ENCODE peak calls at places on chromosomes 7 and 10, in ten cellular contexts. One of them, this sample, is unnamed.

GRCh38 chr7:151592868-151593486 is 73.3 kb upstream of the RHEB start:
- DNase-seq in HFF-Myc: peak
- DNase-seq in GM10248: no peak
- DNase-seq in endothelial cell: no peak
- DNase-seq in HFFc6: peak
- DNase-seq in A673: no peak
- DNase-seq in neural crest cell: no peak
- DNase-seq in AG04450: peak
- DNase-seq in upper lobe of right lung: no peak
- DNase-seq in GM13977: no peak
- DNase-seq in this sample: no peak

GRCh38 chr7:1359051-1359400 is 100.2 kb downstream of the MICALL2 start:
- DNase-seq in HFF-Myc: no peak
- DNase-seq in GM10248: no peak
- DNase-seq in endothelial cell: no peak
- DNase-seq in HFFc6: no peak
- DNase-seq in A673: no peak
- DNase-seq in neural crest cell: no peak
- DNase-seq in AG04450: no peak
- DNase-seq in upper lobe of right lung: no peak
- DNase-seq in GM13977: no peak
- DNase-seq in this sample: no peak

GRCh38 chr10:80511984-80512634 is 25.6 kb upstream of the SH2D4B start:
- DNase-seq in HFF-Myc: no peak
- DNase-seq in GM10248: no peak
- DNase-seq in endothelial cell: no peak
- DNase-seq in HFFc6: no peak
- DNase-seq in A673: no peak
- DNase-seq in neural crest cell: no peak
- DNase-seq in AG04450: no peak
- DNase-seq in upper lobe of right lung: no peak
- DNase-seq in GM13977: no peak
- DNase-seq in this sample: no peak

GRCh38 chr10:84397735-84398144 is 69.4 kb downstream of the CCSER2 start:
- DNase-seq in HFF-Myc: no peak
- DNase-seq in GM10248: no peak
- DNase-seq in endothelial cell: no peak
- DNase-seq in HFFc6: no peak
- DNase-seq in A673: no peak
- DNase-seq in neural crest cell: no peak
- DNase-seq in AG04450: no peak
- DNase-seq in upper lobe of right lung: no peak
- DNase-seq in GM13977: no peak
- DNase-seq in this sample: no peak

GRCh38 chr10:8301831-8302230 is 247.3 kb downstream of the GATA3 start:
- DNase-seq in HFF-Myc: no peak
- DNase-seq in GM10248: no peak
- DNase-seq in endothelial cell: no peak
- DNase-seq in HFFc6: no peak
- DNase-seq in A673: no peak
- DNase-seq in neural crest cell: no peak
- DNase-seq in AG04450: no peak
- DNase-seq in upper lobe of right lung: no peak
- DNase-seq in GM13977: no peak
- DNase-seq in this sample: no peak

GRCh38 chr10:69439350-69439739 is 11.9 kb upstream of the TSPAN15 start:
- DNase-seq in HFF-Myc: no peak
- DNase-seq in GM10248: no peak
- DNase-seq in endothelial cell: no peak
- DNase-seq in HFFc6: peak
- DNase-seq in A673: no peak
- DNase-seq in neural crest cell: no peak
- DNase-seq in AG04450: no peak
- DNase-seq in upper lobe of right lung: peak
- DNase-seq in GM13977: no peak
- DNase-seq in this sample: no peak

GRCh38 chr10:99531026-99531695 is 1.6 kb upstream of the NKX2-3 start:
- DNase-seq in HFF-Myc: no peak
- DNase-seq in GM10248: peak
- DNase-seq in endothelial cell: no peak
- DNase-seq in HFFc6: no peak
- DNase-seq in A673: no peak
- DNase-seq in neural crest cell: no peak
- DNase-seq in AG04450: no peak
- DNase-seq in upper lobe of right lung: no peak
- DNase-seq in GM13977: no peak
- DNase-seq in this sample: no peak

GRCh38 chr10:132208489-132209050 is 21.8 kb downstream of the DPYSL4 start:
- DNase-seq in HFF-Myc: no peak
- DNase-seq in GM10248: no peak
- DNase-seq in endothelial cell: no peak
- DNase-seq in HFFc6: no peak
- DNase-seq in A673: no peak
- DNase-seq in neural crest cell: no peak
- DNase-seq in AG04450: no peak
- DNase-seq in upper lobe of right lung: no peak
- DNase-seq in GM13977: no peak
- DNase-seq in this sample: no peak

GRCh38 chr7:56092789-56093531 is at the start of gene PHKG1:
- DNase-seq in HFF-Myc: peak
- DNase-seq in GM10248: no peak
- DNase-seq in endothelial cell: no peak
- DNase-seq in HFFc6: peak
- DNase-seq in A673: peak
- DNase-seq in neural crest cell: no peak
- DNase-seq in AG04450: peak
- DNase-seq in upper lobe of right lung: peak
- DNase-seq in GM13977: no peak
- DNase-seq in this sample: no peak

GRCh38 chr10:30980951-30981616 is 50.6 kb downstream of the ZNF438 start:
- DNase-seq in HFF-Myc: peak
- DNase-seq in GM10248: no peak
- DNase-seq in endothelial cell: no peak
- DNase-seq in HFFc6: peak
- DNase-seq in A673: peak
- DNase-seq in neural crest cell: no peak
- DNase-seq in AG04450: no peak
- DNase-seq in upper lobe of right lung: no peak
- DNase-seq in GM13977: no peak
- DNase-seq in this sample: no peak

GRCh38 chr10:63761243-63761642 is 240.0 kb downstream of the REEP3 start:
- DNase-seq in HFF-Myc: no peak
- DNase-seq in GM10248: no peak
- DNase-seq in endothelial cell: no peak
- DNase-seq in HFFc6: no peak
- DNase-seq in A673: no peak
- DNase-seq in neural crest cell: no peak
- DNase-seq in AG04450: no peak
- DNase-seq in upper lobe of right lung: no peak
- DNase-seq in GM13977: no peak
- DNase-seq in this sample: no peak

GRCh38 chr10:13046861-13047528 is 45.5 kb upstream of the CCDC3 start:
- DNase-seq in HFF-Myc: no peak
- DNase-seq in GM10248: no peak
- DNase-seq in endothelial cell: no peak
- DNase-seq in HFFc6: no peak
- DNase-seq in A673: no peak
- DNase-seq in neural crest cell: no peak
- DNase-seq in AG04450: no peak
- DNase-seq in upper lobe of right lung: no peak
- DNase-seq in GM13977: no peak
- DNase-seq in this sample: no peak

GRCh38 chr10:125117941-125118630 is 42.3 kb downstream of the CTBP2 start:
- DNase-seq in HFF-Myc: no peak
- DNase-seq in GM10248: no peak
- DNase-seq in endothelial cell: no peak
- DNase-seq in HFFc6: no peak
- DNase-seq in A673: no peak
- DNase-seq in neural crest cell: no peak
- DNase-seq in AG04450: no peak
- DNase-seq in upper lobe of right lung: peak
- DNase-seq in GM13977: no peak
- DNase-seq in this sample: no peak

GRCh38 chr7:155795951-155796350 is 16.3 kb downstream of the SHH start:
- DNase-seq in HFF-Myc: no peak
- DNase-seq in GM10248: no peak
- DNase-seq in endothelial cell: no peak
- DNase-seq in HFFc6: no peak
- DNase-seq in A673: no peak
- DNase-seq in neural crest cell: no peak
- DNase-seq in AG04450: no peak
- DNase-seq in upper lobe of right lung: no peak
- DNase-seq in GM13977: no peak
- DNase-seq in this sample: no peak

GRCh38 chr7:87604264-87604663 is 3.6 kb upstream of the ABCB1 start:
- DNase-seq in HFF-Myc: no peak
- DNase-seq in GM10248: no peak
- DNase-seq in endothelial cell: no peak
- DNase-seq in HFFc6: no peak
- DNase-seq in A673: no peak
- DNase-seq in neural crest cell: no peak
- DNase-seq in AG04450: no peak
- DNase-seq in upper lobe of right lung: no peak
- DNase-seq in GM13977: no peak
- DNase-seq in this sample: no peak

GRCh38 chr10:68402271-68402670 is 4.8 kb downstream of the RUFY2 start:
- DNase-seq in HFF-Myc: no peak
- DNase-seq in GM10248: no peak
- DNase-seq in endothelial cell: no peak
- DNase-seq in HFFc6: no peak
- DNase-seq in A673: no peak
- DNase-seq in neural crest cell: no peak
- DNase-seq in AG04450: no peak
- DNase-seq in upper lobe of right lung: no peak
- DNase-seq in GM13977: no peak
- DNase-seq in this sample: no peak
- TF ChIP-seq CTCF in HFF-Myc: no peak
- TF ChIP-seq CTCF in GM10248: no peak
- TF ChIP-seq CTCF in endothelial cell: no peak
- TF ChIP-seq CTCF in HFFc6: no peak
- TF ChIP-seq CTCF in A673: no peak
- TF ChIP-seq CTCF in neural crest cell: no peak
- TF ChIP-seq CTCF in AG04450: no peak
- TF ChIP-seq CTCF in upper lobe of right lung: no peak
- TF ChIP-seq CTCF in GM13977: no peak
- TF ChIP-seq CTCF in this sample: no peak

GRCh38 chr7:117014673-117015133 is 61.4 kb downstream of the ST7 start:
- DNase-seq in HFF-Myc: no peak
- DNase-seq in GM10248: peak
- DNase-seq in endothelial cell: no peak
- DNase-seq in HFFc6: no peak
- DNase-seq in A673: peak
- DNase-seq in neural crest cell: no peak
- DNase-seq in AG04450: no peak
- DNase-seq in upper lobe of right lung: no peak
- DNase-seq in GM13977: no peak
- DNase-seq in this sample: peak

GRCh38 chr7:117011419-117012260 is 58.3 kb downstream of the ST7 start:
- DNase-seq in HFF-Myc: no peak
- DNase-seq in GM10248: peak
- DNase-seq in endothelial cell: no peak
- DNase-seq in HFFc6: no peak
- DNase-seq in A673: no peak
- DNase-seq in neural crest cell: no peak
- DNase-seq in AG04450: no peak
- DNase-seq in upper lobe of right lung: no peak
- DNase-seq in GM13977: peak
- DNase-seq in this sample: no peak

GRCh38 chr7:117010375-117011133 is 57.3 kb downstream of the ST7 start:
- DNase-seq in HFF-Myc: no peak
- DNase-seq in GM10248: peak
- DNase-seq in endothelial cell: no peak
- DNase-seq in HFFc6: no peak
- DNase-seq in A673: no peak
- DNase-seq in neural crest cell: no peak
- DNase-seq in AG04450: no peak
- DNase-seq in upper lobe of right lung: no peak
- DNase-seq in GM13977: peak
- DNase-seq in this sample: no peak

GRCh38 chr7:117014099-117014656 is 60.9 kb downstream of the ST7 start:
- DNase-seq in HFF-Myc: no peak
- DNase-seq in GM10248: no peak
- DNase-seq in endothelial cell: no peak
- DNase-seq in HFFc6: no peak
- DNase-seq in A673: no peak
- DNase-seq in neural crest cell: no peak
- DNase-seq in AG04450: no peak
- DNase-seq in upper lobe of right lung: no peak
- DNase-seq in GM13977: no peak
- DNase-seq in this sample: no peak

GRCh38 chr7:117012284-117013174 is 59.2 kb downstream of the ST7 start:
- DNase-seq in HFF-Myc: no peak
- DNase-seq in GM10248: peak
- DNase-seq in endothelial cell: no peak
- DNase-seq in HFFc6: peak
- DNase-seq in A673: peak
- DNase-seq in neural crest cell: no peak
- DNase-seq in AG04450: no peak
- DNase-seq in upper lobe of right lung: no peak
- DNase-seq in GM13977: no peak
- DNase-seq in this sample: no peak
- TF ChIP-seq CTCF in HFF-Myc: peak
- TF ChIP-seq CTCF in GM10248: peak
- TF ChIP-seq CTCF in endothelial cell: peak
- TF ChIP-seq CTCF in HFFc6: peak
- TF ChIP-seq CTCF in A673: peak
- TF ChIP-seq CTCF in neural crest cell: peak
- TF ChIP-seq CTCF in AG04450: peak
- TF ChIP-seq CTCF in upper lobe of right lung: peak
- TF ChIP-seq CTCF in GM13977: peak
- TF ChIP-seq CTCF in this sample: peak

GRCh38 chr10:14325325-14325955 is 5.3 kb downstream of the FRMD4A start:
- DNase-seq in HFF-Myc: no peak
- DNase-seq in GM10248: peak
- DNase-seq in endothelial cell: peak
- DNase-seq in HFFc6: no peak
- DNase-seq in A673: peak
- DNase-seq in neural crest cell: peak
- DNase-seq in AG04450: no peak
- DNase-seq in upper lobe of right lung: no peak
- DNase-seq in GM13977: peak
- DNase-seq in this sample: peak
- TF ChIP-seq CTCF in HFF-Myc: peak
- TF ChIP-seq CTCF in GM10248: peak
- TF ChIP-seq CTCF in endothelial cell: peak
- TF ChIP-seq CTCF in HFFc6: peak
- TF ChIP-seq CTCF in A673: peak
- TF ChIP-seq CTCF in neural crest cell: peak
- TF ChIP-seq CTCF in AG04450: peak
- TF ChIP-seq CTCF in upper lobe of right lung: peak
- TF ChIP-seq CTCF in GM13977: peak
- TF ChIP-seq CTCF in this sample: peak

DNA sequence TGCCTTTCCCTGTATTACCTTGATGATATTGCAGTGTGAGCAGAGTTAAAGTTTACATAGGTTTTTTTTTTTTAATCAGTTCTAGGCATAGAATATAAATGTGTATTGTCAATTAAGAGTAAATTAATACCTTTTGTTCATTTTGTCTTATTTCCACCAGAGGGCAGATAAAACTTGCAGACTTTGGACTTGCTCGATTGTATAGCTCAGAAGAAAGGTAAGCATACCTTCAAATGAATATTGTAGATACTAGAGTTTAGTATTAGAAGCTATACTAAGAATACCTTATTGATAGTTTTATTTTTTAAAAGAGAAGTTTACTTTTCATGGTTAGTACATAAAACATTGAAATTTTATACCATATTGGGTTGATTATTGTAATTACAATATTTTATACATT is 86.8 kb downstream of the MPLKIP start:
- DNase-seq in HFF-Myc: no peak
- DNase-seq in GM10248: no peak
- DNase-seq in endothelial cell: no peak
- DNase-seq in HFFc6: no peak
- DNase-seq in A673: no peak
- DNase-seq in neural crest cell: no peak
- DNase-seq in AG04450: no peak
- DNase-seq in upper lobe of right lung: no peak
- DNase-seq in GM13977: no peak
- DNase-seq in this sample: no peak
- TF ChIP-seq CTCF in HFF-Myc: no peak
- TF ChIP-seq CTCF in GM10248: no peak
- TF ChIP-seq CTCF in endothelial cell: peak
- TF ChIP-seq CTCF in HFFc6: peak
- TF ChIP-seq CTCF in A673: peak
- TF ChIP-seq CTCF in neural crest cell: peak
- TF ChIP-seq CTCF in AG04450: peak
- TF ChIP-seq CTCF in upper lobe of right lung: no peak
- TF ChIP-seq CTCF in GM13977: no peak
- TF ChIP-seq CTCF in this sample: no peak